ENCODE peak calls at places on chromosomes 13 and 19, in nine cellular contexts. F is suprapubic skin, L is heart right ventricle, O is cardiac muscle cell, X is uterus, W is transverse colon, C is RWPE2, S is sigmoid colon, G is PC-3. I is an unnamed sample.

GRCh38 chr13:74131206-74131605 is 3.0 kb downstream of the KLF12 start:
- DNase-seq in G (no peak), W (no peak), O (no peak), X (no peak), C (no peak), L (peak; percentile 13), S (no peak), F (no peak), I (no peak)

GRCh38 chr13:76223999-76224398 is 587.9 kb downstream of the LMO7 start:
- DNase-seq in S (no peak), F (no peak), L (no peak), G (no peak), X (no peak), W (no peak), O (no peak), C (no peak), I (no peak)

GRCh38 chr19:10419200-10419645 is 1.1 kb upstream of the PDE4A start:
- DNase-seq in X (no peak), L (no peak), G (no peak), W (no peak), S (no peak), F (no peak), C (no peak), O (no peak), I (peak; percentile 60)

GRCh38 chr19:17255150-17255621 is 9.4 kb downstream of the USHBP1 start:
- DNase-seq in G (peak; percentile 34), O (peak; percentile 60), C (no peak), X (no peak), W (no peak), S (no peak), L (no peak), F (no peak), I (peak; percentile 37)

GRCh38 chr13:41513600-41513999 is 56.2 kb downstream of the RGCC start:
- DNase-seq in X (no peak), L (no peak), W (no peak), F (no peak), O (no peak), S (no peak), G (no peak), C (no peak), I (no peak)

GRCh38 chr19:46480409-46480808 is 9.0 kb upstream of the PNMA8A start:
- DNase-seq in O (peak; percentile 89), C (no peak), S (peak; percentile 83), F (no peak), G (no peak), W (peak; percentile 22), L (peak; percentile 50), X (peak; percentile 69), I (peak; percentile 76)

GRCh38 chr19:49428547-49429451 is 3.6 kb downstream of the GFY start:
- DNase-seq in O (no peak), X (no peak), F (no peak), C (no peak), L (no peak), G (no peak), W (no peak), S (no peak), I (no peak)

GRCh38 chr19:50330365-50331078 is 1.3 kb upstream of the KCNC3 start:
- DNase-seq in L (peak; percentile 73), F (no peak), S (no peak), C (no peak), X (peak; percentile 28), O (peak; percentile 75), W (peak; percentile 80), G (peak; percentile 80), I (peak; percentile 86)

GRCh38 chr13:106997219-106997618 is 429.3 kb upstream of the ARGLU1 start:
- DNase-seq in C (no peak), X (no peak), F (no peak), G (no peak), O (no peak), W (no peak), S (no peak), L (no peak), I (no peak)

DNA sequence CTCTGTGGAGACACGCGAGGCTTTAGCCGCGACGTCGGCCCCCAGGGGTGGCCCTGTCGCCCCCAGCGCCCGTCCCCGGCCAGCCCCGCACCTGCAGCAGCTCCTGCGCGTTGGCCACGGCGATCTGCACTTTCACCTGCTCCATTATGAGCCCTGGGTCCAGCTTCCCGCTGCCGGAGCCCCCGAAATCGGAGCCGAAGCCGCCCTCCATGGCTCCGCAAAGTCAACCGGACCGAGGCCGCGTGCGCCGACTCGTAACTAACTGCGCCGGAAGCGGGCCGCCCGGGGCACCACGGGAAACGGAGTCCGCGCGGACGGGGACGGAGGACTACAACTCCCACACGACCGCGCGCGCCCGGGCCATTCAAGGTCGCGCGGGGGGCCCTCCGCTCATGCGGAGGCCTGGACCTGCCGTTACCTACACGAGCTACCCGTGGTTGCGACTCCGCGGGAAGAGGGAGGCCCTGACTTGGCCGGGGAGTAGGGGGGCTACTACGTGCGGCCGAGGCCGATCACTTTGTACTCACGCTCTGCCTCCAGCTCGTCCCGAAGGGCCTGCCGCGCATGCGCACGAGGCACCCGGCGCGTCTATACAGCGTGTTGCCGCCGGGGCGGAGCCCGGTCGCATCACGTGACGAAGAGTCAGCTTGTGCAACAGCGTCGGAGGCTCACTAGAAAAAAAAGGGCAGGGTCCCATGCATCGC is at the start of gene TIMM13:
- DNase-seq in C (peak; percentile 93), F (peak; percentile 97), X (peak; percentile 97), O (peak; percentile 97), W (peak; percentile 97), L (peak; percentile 96), G (peak; percentile 93), S (peak; percentile 99), I (peak; percentile 100)
- H3K4me1 ChIP-seq in C (peaks cover 4% of the 10 kb centered on the region), F (peaks cover 41% of the 10 kb centered on the region), X (peaks cover 6% of the 10 kb centered on the region), O (peaks cover 8% of the 10 kb centered on the region), W (peaks cover 26% of the 10 kb centered on the region), L (peaks cover 44% of the 10 kb centered on the region), G (peaks cover 12% of the 10 kb centered on the region), S (peaks cover 41% of the 10 kb centered on the region), I (peaks cover 8% of the 10 kb centered on the region)

DNA sequence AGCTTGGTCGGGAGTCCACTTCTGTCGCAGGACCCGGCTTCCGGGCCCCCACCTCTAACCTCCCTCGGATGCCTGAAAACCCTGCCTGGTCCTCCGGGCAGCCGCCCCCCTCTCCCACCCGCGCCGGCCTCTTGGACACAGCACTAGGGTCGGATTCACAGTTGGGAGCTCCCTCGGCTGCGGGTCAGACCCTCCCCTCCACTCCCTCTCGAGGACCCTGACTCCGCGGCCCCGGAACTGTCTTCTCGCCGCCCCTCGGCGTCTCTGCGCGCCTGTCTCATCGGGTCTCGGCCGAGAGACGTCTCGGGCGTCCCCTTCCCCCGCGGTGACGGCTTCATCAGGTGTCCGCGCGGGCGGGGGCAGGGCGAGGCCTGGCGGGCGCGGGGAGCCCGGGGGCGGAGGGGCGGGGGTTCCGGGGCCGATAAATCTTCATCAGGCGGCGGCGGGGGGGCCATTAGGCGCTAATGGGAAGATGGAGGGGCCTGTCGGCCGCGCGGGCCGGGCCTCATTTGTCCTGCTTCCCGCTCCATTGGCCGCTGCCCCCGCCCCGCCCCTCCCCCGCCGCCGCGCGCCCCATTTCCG is 11.7 kb upstream of the ERFL start:
- DNase-seq in S (no peak), L (no peak), O (no peak), F (no peak), C (no peak), G (no peak), X (no peak), W (peak; percentile 62), I (no peak)
- H3K4me1 ChIP-seq in S (peaks cover 19% of the 10 kb centered on the region), L (peaks cover 7% of the 10 kb centered on the region), O (no peaks in the 10 kb centered on the region), F (peaks cover 24% of the 10 kb centered on the region), C (peaks cover 4% of the 10 kb centered on the region), G (peaks cover 9% of the 10 kb centered on the region), X (no peaks in the 10 kb centered on the region), W (peaks cover 27% of the 10 kb centered on the region), I (no peaks in the 10 kb centered on the region)

DNA sequence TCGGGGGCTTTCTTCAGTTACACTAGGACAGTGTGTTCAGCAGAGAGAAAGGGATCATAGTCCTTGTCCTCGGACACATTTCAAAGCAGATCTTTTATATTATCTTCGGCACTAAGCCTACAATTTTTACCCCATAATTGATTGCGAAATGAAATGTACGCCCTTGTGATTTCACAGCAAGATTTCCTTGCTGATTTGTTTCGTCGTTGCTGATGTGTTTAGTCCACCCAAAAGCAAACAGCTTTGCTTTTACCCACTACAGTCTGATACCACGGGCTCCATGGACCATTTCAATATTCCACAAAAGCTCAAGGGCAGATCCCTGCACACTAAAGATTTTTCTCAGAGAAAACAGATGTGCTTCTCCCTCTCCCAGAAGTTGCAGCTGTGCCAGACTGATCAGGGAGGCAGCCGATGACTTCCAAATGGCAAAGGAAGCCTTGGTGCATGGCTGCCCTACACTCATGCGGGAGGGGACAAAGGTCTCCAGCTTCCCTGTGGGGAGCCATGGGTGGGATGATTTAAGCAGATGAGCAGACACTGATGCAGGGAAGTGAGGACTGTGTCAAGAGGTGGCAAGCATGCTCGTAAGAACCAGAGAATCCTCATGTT is 81.2 kb downstream of the STK24 start:
- DNase-seq in O (no peak), S (no peak), W (no peak), L (no peak), C (no peak), G (no peak), F (no peak), X (no peak), I (no peak)
- H3K4me1 ChIP-seq in O (peaks cover 21% of the 10 kb centered on the region), S (peaks cover 61% of the 10 kb centered on the region), W (peaks cover 38% of the 10 kb centered on the region), L (peaks cover 42% of the 10 kb centered on the region), C (no peaks in the 10 kb centered on the region), G (no peaks in the 10 kb centered on the region), F (peaks cover 70% of the 10 kb centered on the region), X (no peaks in the 10 kb centered on the region), I (peaks cover 15% of the 10 kb centered on the region)

GRCh38 chr19:2043864-2044708 is 7.0 kb downstream of the MKNK2 start:
- DNase-seq in O (no peak), G (no peak), L (no peak), W (no peak), F (peak; percentile 72), C (no peak), S (peak; percentile 77), X (peak; percentile 21), I (no peak)

GRCh38 chr19:2041686-2042484 is 9.2 kb downstream of the MKNK2 start:
- DNase-seq in G (peak; percentile 51), S (peak; percentile 99), O (peak; percentile 96), L (peak; percentile 95), C (peak; percentile 97), F (peak; percentile 98), X (peak; percentile 99), W (peak; percentile 99), I (peak; percentile 98)

GRCh38 chr19:2041436-2041685 is 9.7 kb downstream of the MKNK2 start:
- DNase-seq in X (no peak), S (no peak), W (no peak), G (no peak), C (no peak), L (peak; percentile 23), O (no peak), F (peak; percentile 78), I (no peak)

GRCh38 chr19:2043269-2043641 is 7.8 kb downstream of the MKNK2 start:
- DNase-seq in X (peak; percentile 23), S (peak; percentile 77), O (no peak), F (peak; percentile 71), C (no peak), L (peak; percentile 45), W (no peak), G (no peak), I (peak; percentile 57)

DNA sequence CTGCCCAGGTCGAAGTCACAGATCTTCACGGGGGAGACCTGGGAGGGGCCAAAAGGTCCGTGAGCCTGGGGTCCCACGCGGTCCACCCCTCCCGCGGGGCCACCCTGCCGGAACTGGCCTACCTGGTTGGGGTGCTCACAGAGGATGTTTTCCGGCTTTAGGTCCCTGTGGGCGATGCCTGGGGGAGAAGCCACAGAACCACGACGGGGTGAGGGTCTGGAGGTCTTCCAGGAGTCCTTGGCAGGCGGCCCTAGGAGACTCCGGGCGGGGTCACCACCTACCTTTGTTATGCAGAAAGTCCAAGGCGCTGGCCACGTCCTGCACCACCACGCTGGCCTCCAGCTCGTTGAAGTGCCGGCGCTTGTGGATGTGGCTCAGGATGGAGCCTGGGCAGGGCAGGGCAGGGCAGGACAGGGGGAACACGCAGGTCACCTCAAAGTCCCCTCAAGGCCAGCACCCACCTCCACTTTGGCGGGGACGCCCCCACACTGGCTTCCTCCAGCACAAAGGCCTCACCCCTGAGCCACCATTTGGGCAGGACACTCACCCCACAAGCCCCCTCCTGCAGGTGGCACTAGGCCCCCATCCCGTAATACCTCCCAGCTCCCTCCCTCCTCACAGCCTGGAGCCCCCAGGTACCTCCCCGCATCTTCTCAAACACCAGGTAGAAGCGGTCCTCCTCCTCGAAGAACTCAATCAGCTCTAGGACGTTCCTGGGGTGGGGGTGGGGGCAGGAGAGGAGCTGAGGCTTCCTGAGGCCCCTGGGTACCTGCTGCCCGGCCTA is 8.4 kb downstream of the MKNK2 start:
- DNase-seq in X (peak; percentile 59), W (peak; percentile 50), C (peak; percentile 69), F (peak; percentile 83), G (no peak), L (peak; percentile 45), O (peak; percentile 39), S (peak; percentile 81), I (peak; percentile 76)
- H3K4me1 ChIP-seq in X (peaks cover 6% of the 10 kb centered on the region), W (peaks cover 53% of the 10 kb centered on the region), C (peaks cover 32% of the 10 kb centered on the region), F (peaks cover 83% of the 10 kb centered on the region), G (peaks cover 6% of the 10 kb centered on the region), L (peaks cover 83% of the 10 kb centered on the region), O (peaks cover 22% of the 10 kb centered on the region), S (peaks cover 73% of the 10 kb centered on the region), I (peaks cover 14% of the 10 kb centered on the region)